ENCODE peak calls at places on chromosomes 12 and 14, in four cellular contexts. One of them, this sample, is unnamed.

GRCh38 chr12:60415361-60415760 is 819.5 kb downstream of the SLC16A7 start:
- DNase-seq in HepG2: no peak
- DNase-seq in HCT116: no peak
- DNase-seq in K562: no peak
- DNase-seq in this sample: no peak

GRCh38 chr12:89379100-89379838 is 27.0 kb upstream of the DUSP6 start:
- DNase-seq in HepG2: peak; percentile 78
- DNase-seq in HCT116: no peak
- DNase-seq in K562: no peak
- DNase-seq in this sample: no peak

GRCh38 chr12:6457220-6457945 is 5.5 kb downstream of the TAPBPL start:
- DNase-seq in HepG2: no peak
- DNase-seq in HCT116: no peak
- DNase-seq in K562: no peak
- DNase-seq in this sample: no peak

GRCh38 chr12:8081228-8081920 is 700 bp upstream of the NECAP1 start:
- DNase-seq in HepG2: no peak
- DNase-seq in HCT116: no peak
- DNase-seq in K562: peak; percentile 44
- DNase-seq in this sample: no peak

GRCh38 chr14:81344461-81345160 is 55.5 kb downstream of the STON2 start:
- DNase-seq in HepG2: no peak
- DNase-seq in HCT116: no peak
- DNase-seq in K562: no peak
- DNase-seq in this sample: no peak

GRCh38 chr14:102840801-102841528 is 63.7 kb downstream of the TRAF3 start:
- DNase-seq in HepG2: no peak
- DNase-seq in HCT116: no peak
- DNase-seq in K562: peak; percentile 9
- DNase-seq in this sample: no peak

GRCh38 chr12:63917864-63918742 is 73.6 kb downstream of the SRGAP1 start:
- DNase-seq in HepG2: peak; percentile 92
- DNase-seq in HCT116: peak; percentile 91
- DNase-seq in K562: no peak
- DNase-seq in this sample: peak; percentile 90

GRCh38 chr14:90399541-90400444 is 3.0 kb downstream of the CALM1 start:
- DNase-seq in HepG2: peak; percentile 83
- DNase-seq in HCT116: peak; percentile 81
- DNase-seq in K562: peak; percentile 85
- DNase-seq in this sample: peak; percentile 73

GRCh38 chr14:33509927-33510535 is 440.8 kb downstream of the EGLN3 start:
- DNase-seq in HepG2: no peak
- DNase-seq in HCT116: no peak
- DNase-seq in K562: no peak
- DNase-seq in this sample: no peak

GRCh38 chr12:57553343-57554202 is 3.7 kb downstream of the KIF5A start:
- DNase-seq in HepG2: no peak
- DNase-seq in HCT116: no peak
- DNase-seq in K562: no peak
- DNase-seq in this sample: no peak

GRCh38 chr14:101215266-101215665 is 311.7 kb upstream of the RTL1 start:
- DNase-seq in HepG2: no peak
- DNase-seq in HCT116: no peak
- DNase-seq in K562: no peak
- DNase-seq in this sample: no peak
- TF ChIP-seq TCF7L2 in HepG2: no peak
- TF ChIP-seq TCF7L2 in HCT116: no peak
- TF ChIP-seq TCF7L2 in K562: no peak
- TF ChIP-seq TCF7L2 in this sample: no peak

GRCh38 chr14:28952707-28953106 is 186.1 kb downstream of the FOXG1 start:
- DNase-seq in HepG2: no peak
- DNase-seq in HCT116: no peak
- DNase-seq in K562: no peak
- DNase-seq in this sample: no peak
- H3K36me3 ChIP-seq in HepG2: no peaks in the 10 kb centered on the region
- H3K36me3 ChIP-seq in HCT116: no peaks in the 10 kb centered on the region
- H3K36me3 ChIP-seq in K562: no peaks in the 10 kb centered on the region
- H3K36me3 ChIP-seq in this sample: no peaks in the 10 kb centered on the region

DNA sequence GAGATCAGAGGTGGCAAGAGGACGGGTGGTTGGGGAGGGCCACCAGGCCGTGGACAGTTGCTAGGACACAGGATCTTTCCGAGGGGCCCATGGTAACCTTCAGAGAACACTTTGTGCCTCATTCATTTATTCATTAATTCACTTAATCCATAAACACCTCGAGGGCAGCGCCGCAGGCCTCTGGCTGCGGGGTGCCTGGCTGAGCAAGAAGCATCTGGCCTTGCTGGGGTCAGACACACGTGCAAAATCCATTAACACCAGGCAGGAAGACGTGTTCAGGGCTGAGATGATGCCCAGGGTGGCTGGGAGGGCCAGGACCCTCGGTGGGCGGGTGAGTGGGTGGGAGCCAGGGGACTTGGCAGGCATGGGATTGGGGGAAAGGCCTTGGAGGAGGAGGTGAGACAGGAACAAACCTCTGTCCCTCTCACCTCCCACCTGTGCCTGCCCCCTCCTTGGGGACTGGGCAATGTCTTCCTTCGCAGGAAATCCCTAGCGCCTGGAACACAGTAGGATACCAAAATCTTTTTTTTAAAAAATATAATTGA is 6.6 kb upstream of the DLK1 start:
- DNase-seq in HepG2: no peak
- DNase-seq in HCT116: no peak
- DNase-seq in K562: no peak
- DNase-seq in this sample: no peak
- H3K4me1 ChIP-seq in HepG2: peaks cover 81% of the 10 kb centered on the region
- H3K4me1 ChIP-seq in HCT116: peaks cover 6% of the 10 kb centered on the region
- H3K4me1 ChIP-seq in K562: no peaks in the 10 kb centered on the region
- H3K4me1 ChIP-seq in this sample: peaks cover 8% of the 10 kb centered on the region

GRCh38 chr12:10741836-10742235 is 18.7 kb upstream of the YBX3 start:
- DNase-seq in HepG2: no peak
- DNase-seq in HCT116: no peak
- DNase-seq in K562: no peak
- DNase-seq in this sample: no peak
- TF ChIP-seq TCF7L2 in HepG2: no peak
- TF ChIP-seq TCF7L2 in HCT116: no peak
- TF ChIP-seq TCF7L2 in K562: no peak
- TF ChIP-seq TCF7L2 in this sample: no peak

GRCh38 chr12:123599310-123599709 is 2.6 kb upstream of the DDX55 start:
- DNase-seq in HepG2: no peak
- DNase-seq in HCT116: no peak
- DNase-seq in K562: no peak
- DNase-seq in this sample: no peak

GRCh38 chr12:123597100-123597499 is 4.8 kb upstream of the DDX55 start:
- DNase-seq in HepG2: no peak
- DNase-seq in HCT116: no peak
- DNase-seq in K562: no peak
- DNase-seq in this sample: no peak

GRCh38 chr12:123591702-123592481 is 7.5 kb downstream of the TMED2 start:
- DNase-seq in HepG2: no peak
- DNase-seq in HCT116: no peak
- DNase-seq in K562: no peak
- DNase-seq in this sample: no peak

GRCh38 chr12:123598522-123598921 is 3.4 kb upstream of the DDX55 start:
- DNase-seq in HepG2: no peak
- DNase-seq in HCT116: no peak
- DNase-seq in K562: no peak
- DNase-seq in this sample: no peak

GRCh38 chr12:123595729-123596128 is 6.2 kb upstream of the DDX55 start:
- DNase-seq in HepG2: peak; percentile 96
- DNase-seq in HCT116: no peak
- DNase-seq in K562: no peak
- DNase-seq in this sample: no peak
- H3K36me3 ChIP-seq in HepG2: peaks cover 52% of the 10 kb centered on the region
- H3K36me3 ChIP-seq in HCT116: peaks cover 47% of the 10 kb centered on the region
- H3K36me3 ChIP-seq in K562: peaks cover 83% of the 10 kb centered on the region
- H3K36me3 ChIP-seq in this sample: peaks cover 36% of the 10 kb centered on the region

DNA sequence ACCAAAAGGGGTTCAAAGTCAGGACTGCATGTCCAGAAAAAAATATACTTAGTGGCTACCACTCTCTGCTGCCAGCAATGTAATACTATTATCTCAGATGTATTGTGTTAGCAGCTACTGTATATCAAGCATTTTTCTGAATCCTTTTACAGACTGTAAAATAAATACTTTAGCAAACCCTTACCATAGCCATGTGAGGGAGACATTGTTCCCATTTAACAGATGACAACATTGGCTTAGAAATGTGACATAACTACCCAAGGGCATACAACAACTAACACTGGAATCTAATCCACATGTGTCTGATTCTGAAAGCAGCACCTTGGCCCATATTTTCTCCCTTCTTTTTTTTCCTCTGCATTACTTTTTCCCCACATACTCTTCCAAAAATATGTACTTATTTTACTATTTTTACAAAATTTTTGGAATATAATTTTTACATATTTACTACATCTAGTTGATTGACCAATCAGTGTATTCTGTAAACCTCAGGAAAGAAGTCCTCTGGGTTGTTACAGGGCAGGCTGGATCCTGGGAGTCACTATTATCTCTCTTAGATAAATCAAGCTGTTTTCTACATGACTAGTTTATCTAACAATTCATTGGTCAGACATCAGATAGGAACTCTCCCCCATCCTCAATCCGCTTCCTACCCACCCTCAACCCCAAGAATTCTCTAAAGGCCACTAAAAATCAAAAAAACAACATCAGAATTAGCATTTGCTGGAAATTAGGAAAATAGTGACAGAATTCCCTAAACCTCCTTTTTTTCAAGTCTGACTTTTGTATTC is 154.1 kb downstream of the BTG1 start:
- DNase-seq in HepG2: no peak
- DNase-seq in HCT116: no peak
- DNase-seq in K562: no peak
- DNase-seq in this sample: no peak
- H3K4me1 ChIP-seq in HepG2: no peaks in the 10 kb centered on the region
- H3K4me1 ChIP-seq in HCT116: no peaks in the 10 kb centered on the region
- H3K4me1 ChIP-seq in K562: peaks cover 8% of the 10 kb centered on the region
- H3K4me1 ChIP-seq in this sample: no peaks in the 10 kb centered on the region

DNA sequence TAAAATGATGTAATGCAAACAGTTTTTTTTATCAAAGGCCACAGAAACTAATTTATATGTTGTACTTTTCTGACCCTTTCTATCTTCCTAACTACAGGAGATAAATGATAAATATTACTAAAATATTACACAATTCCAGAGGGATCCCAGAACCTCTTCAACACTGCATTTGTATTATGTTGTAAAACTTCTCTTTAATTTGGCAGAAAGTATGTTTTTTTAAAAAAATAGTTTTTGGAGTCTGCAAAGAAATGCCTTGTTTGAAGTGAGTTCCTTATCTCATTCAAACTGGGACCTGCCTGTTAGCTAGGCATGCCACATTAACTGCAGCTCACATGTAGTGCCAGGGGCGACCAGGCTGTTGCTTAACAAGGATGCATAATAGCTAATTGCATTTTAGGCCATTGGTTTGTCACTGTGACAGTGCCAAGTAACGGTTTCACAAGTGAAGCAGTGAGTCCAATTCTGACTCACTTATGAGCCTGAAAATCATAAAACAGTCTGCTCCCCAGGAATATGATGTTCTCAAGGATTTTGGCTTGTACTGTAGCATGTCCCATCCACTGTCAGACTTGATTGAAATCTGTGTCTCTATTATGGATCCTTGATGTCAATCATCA is 267.0 kb downstream of the KTN1 start:
- DNase-seq in HepG2: no peak
- DNase-seq in HCT116: no peak
- DNase-seq in K562: no peak
- DNase-seq in this sample: no peak
- TF ChIP-seq TCF7L2 in HepG2: no peak
- TF ChIP-seq TCF7L2 in HCT116: no peak
- TF ChIP-seq TCF7L2 in K562: no peak
- TF ChIP-seq TCF7L2 in this sample: no peak